ENCODE peak calls at places on chromosomes 11 and 22, in four cellular contexts. I is sigmoid colon, G is cardiac fibroblast, U is colonic mucosa. D is an unnamed sample.
A peak's percentile ranks its signal among the peaks of the same experiment; 100 is the strongest.

GRCh38 chr11:100735949-100736675 is 49.0 kb downstream of the ARHGAP42 start:
- DNase-seq in I (no peak), G (peak; percentile 69), U (no peak), D (no peak)

GRCh38 chr11:76313913-76314740 is 66.8 kb downstream of the THAP12 start:
- DNase-seq in I (no peak), G (no peak), U (no peak), D (no peak)

GRCh38 chr22:39087881-39088687 is 9.0 kb upstream of the APOBEC3H start:
- DNase-seq in I (peak; percentile 74), G (no peak), U (no peak), D (no peak)

GRCh38 chr11:56688554-56688953 is 10.3 kb upstream of the OR9G1 start:
- DNase-seq in I (no peak), G (no peak), U (no peak), D (no peak)

GRCh38 chr11:459511-460220 is 9.6 kb downstream of the PTDSS2 start:
- DNase-seq in I (no peak), G (peak; percentile 57), U (no peak), D (no peak)

GRCh38 chr11:79957702-79958101 is 516.9 kb upstream of the TENM4 start:
- DNase-seq in I (no peak), G (no peak), U (no peak), D (no peak)

GRCh38 chr22:31248138-31248745 is 36.1 kb downstream of the LIMK2 start:
- DNase-seq in I (peak; percentile 90), G (peak; percentile 93), U (peak; percentile 55), D (peak; percentile 68)

GRCh38 chr11:76977791-76978190 is 56.4 kb upstream of the B3GNT6 start:
- DNase-seq in I (no peak), G (no peak), U (no peak), D (no peak)

GRCh38 chr11:99418927-99419707 is 398.4 kb downstream of the CNTN5 start:
- DNase-seq in I (no peak), G (peak; percentile 15), U (no peak), D (no peak)

GRCh38 chr22:24751518-24751917 is 23.0 kb downstream of the PIWIL3 start:
- DNase-seq in I (no peak), G (no peak), U (no peak), D (no peak)

DNA sequence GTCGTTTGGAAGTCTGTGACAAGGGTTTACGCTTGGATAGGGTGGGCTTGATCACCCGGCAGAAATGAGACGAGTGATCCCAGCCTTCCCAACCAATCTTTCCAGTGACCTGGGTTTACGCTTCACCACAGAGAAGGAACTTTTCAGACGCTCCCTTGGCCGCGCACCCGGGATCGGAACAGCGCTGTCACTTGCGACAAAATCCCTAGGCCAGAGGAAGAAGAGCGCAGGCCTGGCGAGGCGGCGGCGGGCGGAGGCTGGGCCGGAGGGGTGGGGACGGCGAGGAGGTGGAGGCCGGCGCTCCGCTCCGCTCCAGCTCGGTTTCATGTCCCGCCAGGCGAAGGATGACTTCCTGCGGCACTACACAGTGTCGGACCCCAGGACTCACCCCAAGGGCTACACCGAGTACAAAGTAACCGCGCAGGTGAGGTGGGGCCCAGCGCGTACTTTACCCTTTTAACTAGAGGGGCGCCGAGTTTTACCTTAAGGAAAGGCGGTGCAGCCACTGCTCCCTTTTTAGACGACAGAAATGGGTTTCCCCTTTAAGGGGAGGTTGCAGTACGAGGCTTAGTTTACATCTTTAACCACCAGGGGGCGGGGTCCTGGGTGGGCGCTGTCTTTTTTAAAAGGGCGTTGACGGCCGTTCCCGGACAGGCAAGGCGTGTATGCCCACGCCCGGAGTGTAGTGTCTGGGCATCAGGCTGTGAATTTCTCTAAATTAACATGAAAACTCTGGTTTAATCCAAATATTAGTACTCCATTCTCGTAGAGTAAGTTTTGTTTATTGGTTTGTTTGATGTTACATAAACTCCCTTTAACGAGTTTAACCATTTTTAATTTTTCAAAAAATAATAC is at the start of gene SNX15:
- DNase-seq in I (peak; percentile 97), G (peak; percentile 99), U (peak; percentile 99), D (peak; percentile 94)
- TF ChIP-seq CTCF in I (peak; percentile 73), G (peak; percentile 68), U (peak; percentile 66), D (peak; percentile 38)

DNA sequence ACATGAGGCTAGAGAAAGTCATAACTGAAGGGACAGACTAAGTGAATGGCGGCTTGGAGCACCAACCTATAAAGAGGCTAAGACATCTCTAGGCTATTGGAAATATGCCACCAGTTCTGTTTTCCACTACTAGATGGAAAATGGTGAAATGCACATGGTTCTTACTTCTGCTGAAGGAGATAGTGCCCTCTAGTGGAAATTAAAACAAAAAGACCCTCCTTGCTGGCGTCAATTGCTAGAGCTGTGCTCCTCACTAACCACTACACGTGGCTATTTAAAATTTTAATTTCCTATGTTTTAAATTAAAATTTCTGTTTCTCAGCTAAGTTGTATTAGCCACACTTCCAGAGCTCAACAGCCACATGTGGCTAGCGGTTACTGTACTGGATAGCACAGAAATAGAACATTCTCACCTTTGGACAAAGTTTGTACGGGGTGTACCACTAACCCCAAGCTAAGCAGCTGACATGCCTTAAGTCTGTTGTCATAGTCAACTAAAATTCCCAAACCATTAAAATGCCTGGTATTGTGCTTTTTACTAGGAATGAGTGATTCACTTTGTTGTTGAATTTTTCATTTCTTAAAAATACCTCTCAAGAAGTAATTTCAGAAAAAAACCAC is 34.1 kb upstream of the CALCA start:
- DNase-seq in I (no peak), G (peak; percentile 76), U (no peak), D (peak; percentile 18)
- TF ChIP-seq CTCF in I (no peak), G (peak; percentile 45), U (peak; percentile 32), D (no peak)

GRCh38 chr11:61384271-61385242 is 7.8 kb upstream of the TMEM216 start:
- DNase-seq in I (no peak), G (peak; percentile 43), U (no peak), D (no peak)
- TF ChIP-seq CTCF in I (no peak), G (peak; percentile 36), U (no peak), D (peak; percentile 15)

DNA sequence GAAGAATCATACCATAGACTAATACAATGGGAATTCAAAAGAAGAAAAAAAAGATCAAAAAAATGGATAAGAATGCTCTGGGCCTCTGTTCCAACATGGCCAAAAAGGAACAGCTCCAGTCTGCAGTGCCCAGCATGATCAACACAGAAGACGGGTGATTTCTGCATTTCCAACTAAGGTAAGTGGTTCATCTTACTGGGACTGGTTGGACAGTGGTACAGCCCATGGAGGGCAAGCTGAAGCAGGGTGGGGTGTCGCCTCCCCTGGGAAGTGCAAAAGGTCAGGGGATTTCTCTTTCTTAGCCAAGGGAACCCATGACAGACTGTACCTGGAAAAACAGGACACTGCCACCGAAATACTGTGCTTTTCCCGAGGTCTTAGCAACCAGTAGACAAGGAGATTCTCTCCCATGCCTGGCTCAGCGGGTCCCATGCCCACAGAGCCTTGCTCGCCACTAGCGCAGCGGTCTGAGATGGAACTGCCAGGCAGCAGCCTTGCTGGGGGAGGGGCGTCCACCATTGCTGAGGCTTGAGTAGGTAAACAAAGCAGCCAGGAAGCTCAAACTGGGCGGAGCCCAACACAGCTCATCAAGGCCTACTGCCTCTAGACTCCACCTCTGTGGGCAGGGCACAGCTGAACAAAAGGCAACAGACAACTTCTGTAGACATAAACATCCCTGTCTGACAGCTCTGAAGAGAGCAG is 428.4 kb downstream of the MN1 start:
- DNase-seq in I (no peak), G (no peak), U (peak; percentile 86), D (no peak)
- TF ChIP-seq CTCF in I (no peak), G (no peak), U (no peak), D (no peak)